ENCODE peak calls at places on chromosomes 12 and 14, in seven cellular contexts. One of them, this sample, is unnamed.

GRCh38 chr12:308511-308910 is 45.9 kb upstream of the SLC6A13 start:
- DNase-seq in pancreas: no peak
- DNase-seq in IMR-90: no peak
- DNase-seq in BJ: no peak
- DNase-seq in choroid plexus epithelial cell: no peak
- DNase-seq in cardiac fibroblast: no peak
- DNase-seq in stomach: no peak
- DNase-seq in this sample: no peak

GRCh38 chr14:52640137-52640536 is 55.2 kb downstream of the ERO1A start:
- DNase-seq in pancreas: no peak
- DNase-seq in IMR-90: no peak
- DNase-seq in BJ: no peak
- DNase-seq in choroid plexus epithelial cell: no peak
- DNase-seq in cardiac fibroblast: no peak
- DNase-seq in stomach: no peak
- DNase-seq in this sample: no peak

GRCh38 chr14:94173471-94173884 is 644 bp upstream of the PPP4R4 start:
- DNase-seq in pancreas: peak
- DNase-seq in IMR-90: no peak
- DNase-seq in BJ: no peak
- DNase-seq in choroid plexus epithelial cell: no peak
- DNase-seq in cardiac fibroblast: no peak
- DNase-seq in stomach: no peak
- DNase-seq in this sample: no peak

GRCh38 chr14:20631023-20631820 is 10.3 kb downstream of the OR6S1 start:
- DNase-seq in pancreas: no peak
- DNase-seq in IMR-90: peak
- DNase-seq in BJ: no peak
- DNase-seq in choroid plexus epithelial cell: peak
- DNase-seq in cardiac fibroblast: peak
- DNase-seq in stomach: peak
- DNase-seq in this sample: no peak

GRCh38 chr14:105086833-105087307 is 21.6 kb upstream of the GPR132 start:
- DNase-seq in pancreas: peak
- DNase-seq in IMR-90: peak
- DNase-seq in BJ: no peak
- DNase-seq in choroid plexus epithelial cell: peak
- DNase-seq in cardiac fibroblast: peak
- DNase-seq in stomach: peak
- DNase-seq in this sample: no peak

GRCh38 chr14:20848316-20848954 is 42.8 kb upstream of the RNASE3 start:
- DNase-seq in pancreas: no peak
- DNase-seq in IMR-90: peak
- DNase-seq in BJ: no peak
- DNase-seq in choroid plexus epithelial cell: peak
- DNase-seq in cardiac fibroblast: no peak
- DNase-seq in stomach: no peak
- DNase-seq in this sample: no peak

GRCh38 chr12:58509116-58509885 is 411.0 kb downstream of the LRIG3 start:
- DNase-seq in pancreas: no peak
- DNase-seq in IMR-90: peak
- DNase-seq in BJ: no peak
- DNase-seq in choroid plexus epithelial cell: peak
- DNase-seq in cardiac fibroblast: peak
- DNase-seq in stomach: no peak
- DNase-seq in this sample: no peak

GRCh38 chr12:105480162-105480561 is 149.7 kb downstream of the C12orf75 start:
- DNase-seq in pancreas: no peak
- DNase-seq in IMR-90: peak
- DNase-seq in BJ: no peak
- DNase-seq in choroid plexus epithelial cell: peak
- DNase-seq in cardiac fibroblast: no peak
- DNase-seq in stomach: no peak
- DNase-seq in this sample: no peak

GRCh38 chr12:54306925-54307731 is 6.3 kb upstream of the NFE2 start:
- DNase-seq in pancreas: peak
- DNase-seq in IMR-90: no peak
- DNase-seq in BJ: no peak
- DNase-seq in choroid plexus epithelial cell: peak
- DNase-seq in cardiac fibroblast: peak
- DNase-seq in stomach: peak
- DNase-seq in this sample: peak

GRCh38 chr12:67356400-67356799 is 87.2 kb downstream of the CAND1 start:
- DNase-seq in pancreas: no peak
- DNase-seq in IMR-90: no peak
- DNase-seq in BJ: no peak
- DNase-seq in choroid plexus epithelial cell: no peak
- DNase-seq in cardiac fibroblast: peak
- DNase-seq in stomach: no peak
- DNase-seq in this sample: no peak

GRCh38 chr12:75784591-75784990 is 247.0 kb downstream of the PHLDA1 start:
- DNase-seq in pancreas: peak
- DNase-seq in IMR-90: peak
- DNase-seq in BJ: no peak
- DNase-seq in choroid plexus epithelial cell: no peak
- DNase-seq in cardiac fibroblast: peak
- DNase-seq in stomach: peak
- DNase-seq in this sample: no peak

DNA sequence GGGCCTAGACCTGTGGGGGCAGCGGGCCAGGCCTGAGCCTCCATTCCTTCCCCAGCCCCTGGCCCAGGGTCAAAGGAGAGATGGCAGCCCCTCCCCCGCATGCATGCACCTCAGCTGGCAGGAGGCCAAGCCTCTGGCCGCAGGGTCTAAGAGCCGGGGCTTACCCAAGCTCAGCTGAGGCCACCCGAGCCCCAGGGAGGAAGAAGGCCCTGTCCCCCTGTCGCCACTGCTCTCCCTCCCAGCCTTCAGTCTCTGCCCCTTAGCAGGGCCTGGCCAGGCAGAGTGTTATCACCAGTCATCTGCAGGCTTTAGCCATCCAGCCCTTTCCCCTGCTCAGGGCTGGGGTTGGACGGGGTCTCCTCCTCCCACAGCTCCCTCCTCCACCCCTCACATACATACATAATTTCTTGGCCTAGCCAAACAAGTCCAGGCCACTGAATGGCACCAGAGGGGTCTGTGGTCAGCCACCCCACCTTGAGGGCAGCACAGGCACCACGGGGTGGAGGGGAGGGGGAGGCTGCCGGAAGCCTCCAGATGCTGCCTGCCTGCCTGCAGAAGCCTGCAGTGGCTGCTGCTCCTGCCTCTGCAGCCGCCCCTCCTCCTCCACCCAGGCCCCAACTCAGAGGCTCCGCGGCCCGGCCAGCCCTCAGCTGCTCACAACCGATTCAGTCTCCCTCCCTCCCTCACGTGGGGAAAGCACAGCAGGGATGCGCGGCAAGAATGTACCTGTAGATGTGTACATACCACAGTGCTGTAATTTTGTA is 22.8 kb downstream of the RAB35 start:
- DNase-seq in pancreas: no peak
- DNase-seq in IMR-90: no peak
- DNase-seq in BJ: no peak
- DNase-seq in choroid plexus epithelial cell: peak
- DNase-seq in cardiac fibroblast: no peak
- DNase-seq in stomach: no peak
- DNase-seq in this sample: no peak
- H3K4me3 ChIP-seq in pancreas: no peak
- H3K4me3 ChIP-seq in IMR-90: no peak
- H3K4me3 ChIP-seq in BJ: no peak
- H3K4me3 ChIP-seq in choroid plexus epithelial cell: no peak
- H3K4me3 ChIP-seq in cardiac fibroblast: no peak
- H3K4me3 ChIP-seq in stomach: no peak
- H3K4me3 ChIP-seq in this sample: no peak

DNA sequence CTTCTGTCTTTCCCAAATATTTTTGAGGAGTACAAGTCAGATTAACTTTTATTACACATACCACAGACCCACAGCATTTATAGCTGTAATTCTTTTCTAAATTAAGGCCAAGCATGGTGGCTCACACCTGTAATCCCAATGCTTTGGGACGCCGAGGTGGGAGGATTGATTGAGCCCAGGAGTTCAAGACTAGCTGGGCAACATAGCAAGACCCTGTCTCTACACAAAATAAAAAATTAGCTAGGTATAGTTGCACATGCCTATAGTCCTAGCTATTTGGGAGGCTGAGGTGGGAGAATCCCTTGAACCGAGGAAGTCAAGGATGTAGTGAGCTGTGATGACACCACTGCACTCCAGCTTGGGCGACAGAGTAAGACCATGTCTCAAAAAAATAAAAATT is 7.0 kb downstream of the DUSP16 start:
- DNase-seq in pancreas: no peak
- DNase-seq in IMR-90: no peak
- DNase-seq in BJ: no peak
- DNase-seq in choroid plexus epithelial cell: no peak
- DNase-seq in cardiac fibroblast: no peak
- DNase-seq in stomach: no peak
- DNase-seq in this sample: no peak
- H3K4me3 ChIP-seq in pancreas: no peak
- H3K4me3 ChIP-seq in IMR-90: no peak
- H3K4me3 ChIP-seq in BJ: no peak
- H3K4me3 ChIP-seq in choroid plexus epithelial cell: no peak
- H3K4me3 ChIP-seq in cardiac fibroblast: no peak
- H3K4me3 ChIP-seq in stomach: no peak
- H3K4me3 ChIP-seq in this sample: no peak

GRCh38 chr12:7872565-7873304 is at the start of gene SLC2A14:
- DNase-seq in pancreas: no peak
- DNase-seq in IMR-90: no peak
- DNase-seq in BJ: no peak
- DNase-seq in choroid plexus epithelial cell: no peak
- DNase-seq in cardiac fibroblast: no peak
- DNase-seq in stomach: no peak
- DNase-seq in this sample: no peak
- H3K4me3 ChIP-seq in pancreas: no peak
- H3K4me3 ChIP-seq in IMR-90: no peak
- H3K4me3 ChIP-seq in BJ: peak
- H3K4me3 ChIP-seq in choroid plexus epithelial cell: peak
- H3K4me3 ChIP-seq in cardiac fibroblast: no peak
- H3K4me3 ChIP-seq in stomach: no peak
- H3K4me3 ChIP-seq in this sample: peak

GRCh38 chr14:57462551-57462950 is 31.1 kb downstream of the CCDC198 start:
- DNase-seq in pancreas: no peak
- DNase-seq in IMR-90: no peak
- DNase-seq in BJ: no peak
- DNase-seq in choroid plexus epithelial cell: no peak
- DNase-seq in cardiac fibroblast: no peak
- DNase-seq in stomach: no peak
- DNase-seq in this sample: no peak

GRCh38 chr14:57461777-57462320 is 31.8 kb downstream of the CCDC198 start:
- DNase-seq in pancreas: no peak
- DNase-seq in IMR-90: no peak
- DNase-seq in BJ: no peak
- DNase-seq in choroid plexus epithelial cell: peak
- DNase-seq in cardiac fibroblast: no peak
- DNase-seq in stomach: no peak
- DNase-seq in this sample: no peak

DNA sequence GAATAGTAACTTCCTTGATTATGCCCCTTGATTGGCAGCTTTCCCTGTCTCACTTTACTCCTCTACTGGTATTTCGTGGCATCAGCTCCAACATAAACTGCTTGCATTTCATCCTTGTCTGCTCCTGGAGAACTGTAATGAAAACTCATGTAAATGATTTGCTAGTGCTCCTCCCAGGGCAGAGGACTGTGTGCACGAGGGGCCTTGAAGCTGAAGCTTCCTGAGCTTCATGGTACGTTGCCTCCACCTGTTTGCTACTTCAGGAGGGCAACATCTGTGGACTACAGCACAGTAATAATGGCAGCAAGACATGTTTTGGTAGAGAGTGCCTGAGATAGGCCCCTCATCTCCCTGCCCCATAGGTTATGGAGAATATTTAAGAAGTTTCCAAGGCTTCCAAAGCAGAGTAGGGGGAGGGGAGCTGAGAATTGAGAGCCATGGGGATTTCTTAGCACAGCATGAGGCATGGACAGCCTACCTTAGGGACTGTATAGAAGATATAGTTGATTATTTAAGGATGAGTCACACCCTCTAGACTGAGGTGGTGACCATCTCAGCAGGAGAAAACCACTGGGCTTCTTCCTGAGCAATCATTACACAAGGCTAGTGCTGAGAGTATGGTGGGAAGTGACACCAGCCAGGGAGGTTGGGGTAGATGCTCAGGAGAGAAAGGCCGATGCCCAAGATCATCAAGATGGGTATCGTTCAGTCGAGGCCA is 29.5 kb downstream of the CCDC198 start:
- DNase-seq in pancreas: no peak
- DNase-seq in IMR-90: no peak
- DNase-seq in BJ: no peak
- DNase-seq in choroid plexus epithelial cell: peak
- DNase-seq in cardiac fibroblast: no peak
- DNase-seq in stomach: no peak
- DNase-seq in this sample: no peak
- H3K4me3 ChIP-seq in pancreas: no peak
- H3K4me3 ChIP-seq in IMR-90: no peak
- H3K4me3 ChIP-seq in BJ: no peak
- H3K4me3 ChIP-seq in choroid plexus epithelial cell: no peak
- H3K4me3 ChIP-seq in cardiac fibroblast: no peak
- H3K4me3 ChIP-seq in stomach: no peak
- H3K4me3 ChIP-seq in this sample: no peak

GRCh38 chr14:80455031-80455430 is 243.7 kb upstream of the DIO2 start:
- DNase-seq in pancreas: no peak
- DNase-seq in IMR-90: no peak
- DNase-seq in BJ: no peak
- DNase-seq in choroid plexus epithelial cell: no peak
- DNase-seq in cardiac fibroblast: no peak
- DNase-seq in stomach: no peak
- DNase-seq in this sample: no peak
- H3K4me3 ChIP-seq in pancreas: no peak
- H3K4me3 ChIP-seq in IMR-90: no peak
- H3K4me3 ChIP-seq in BJ: no peak
- H3K4me3 ChIP-seq in choroid plexus epithelial cell: no peak
- H3K4me3 ChIP-seq in cardiac fibroblast: no peak
- H3K4me3 ChIP-seq in stomach: no peak
- H3K4me3 ChIP-seq in this sample: no peak

DNA sequence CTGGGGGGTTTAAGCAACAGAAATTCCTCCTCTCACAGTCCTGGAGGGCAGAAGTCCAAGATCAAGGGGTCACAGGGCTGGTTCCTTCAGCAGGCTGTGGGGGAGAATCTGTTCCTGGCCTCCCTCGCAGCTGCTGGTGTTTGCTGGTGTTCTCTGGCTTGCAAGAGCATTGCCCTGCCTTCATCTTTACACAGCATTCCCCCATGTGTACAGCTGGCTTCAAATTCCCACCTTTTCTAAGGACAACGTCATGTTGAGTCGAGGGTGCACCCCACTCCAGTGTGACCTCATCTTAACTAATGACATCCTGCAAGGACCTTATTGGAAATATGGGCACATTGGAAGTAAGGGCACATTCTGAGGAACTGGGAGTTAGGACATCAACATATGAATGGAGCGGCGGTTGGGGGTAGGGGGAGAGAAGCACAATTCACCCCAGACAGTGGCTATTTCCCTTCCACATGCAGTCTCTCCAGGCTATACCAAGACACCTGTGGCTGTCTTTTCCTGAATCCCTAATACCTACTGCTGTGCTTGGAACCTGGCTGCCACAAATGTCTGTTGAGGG is 123.6 kb downstream of the FOXN3 start:
- DNase-seq in pancreas: no peak
- DNase-seq in IMR-90: no peak
- DNase-seq in BJ: no peak
- DNase-seq in choroid plexus epithelial cell: no peak
- DNase-seq in cardiac fibroblast: no peak
- DNase-seq in stomach: no peak
- DNase-seq in this sample: no peak
- H3K4me3 ChIP-seq in pancreas: no peak
- H3K4me3 ChIP-seq in IMR-90: no peak
- H3K4me3 ChIP-seq in BJ: no peak
- H3K4me3 ChIP-seq in choroid plexus epithelial cell: no peak
- H3K4me3 ChIP-seq in cardiac fibroblast: no peak
- H3K4me3 ChIP-seq in stomach: no peak
- H3K4me3 ChIP-seq in this sample: no peak